ENCODE peak calls at places on chromosomes 2 and 18, in ten cellular contexts. R is hepatocyte, A is SK-N-SH, D is HCT116, U is MM.1S, H is OCI-LY7, L is PC-3, W is GM23338, F is PC-9, I is Karpas-422. K is an unnamed sample.

GRCh38 chr18:46133534-46133933 is 29.3 kb downstream of the HAUS1 start:
- DNase-seq in L (no peak), R (no peak), F (no peak), U (no peak), W (no peak), H (no peak), I (no peak), D (no peak), A (no peak), K (no peak)

GRCh38 chr18:44697315-44697714 is 16.6 kb downstream of the SETBP1 start:
- DNase-seq in A (no peak), R (no peak), W (no peak), I (no peak), D (no peak), L (no peak), F (no peak), H (no peak), U (no peak), K (no peak)

GRCh38 chr2:57429821-57430220 is 616.8 kb upstream of the VRK2 start:
- DNase-seq in R (no peak), U (no peak), F (no peak), I (no peak), A (no peak), D (no peak), W (no peak), H (no peak), L (no peak), K (no peak)

GRCh38 chr18:75500510-75500909 is 73.0 kb upstream of the SMIM21 start:
- DNase-seq in H (no peak), L (no peak), U (no peak), D (no peak), A (no peak), W (no peak), F (no peak), R (peak; percentile 21), I (no peak), K (no peak)

GRCh38 chr2:129906139-129906860 is 73.2 kb upstream of the RAB6C start:
- DNase-seq in U (no peak), A (peak; percentile 7), F (no peak), R (no peak), W (no peak), L (no peak), I (no peak), H (no peak), D (no peak), K (no peak)

GRCh38 chr2:224072541-224073188 is 33.6 kb upstream of the SERPINE2 start:
- DNase-seq in L (no peak), A (no peak), D (no peak), I (no peak), W (no peak), F (no peak), U (no peak), H (no peak), R (no peak), K (peak; percentile 30)

GRCh38 chr2:99512081-99512480 is 22.3 kb upstream of the REV1 start:
- DNase-seq in D (no peak), I (no peak), R (no peak), W (no peak), U (no peak), A (no peak), L (no peak), F (no peak), H (no peak), K (no peak)

GRCh38 chr18:76518543-76519155 is 23.6 kb upstream of the ZNF516 start:
- DNase-seq in H (no peak), I (peak; percentile 49), A (no peak), F (no peak), W (peak; percentile 74), U (no peak), R (peak; percentile 59), L (no peak), D (no peak), K (peak; percentile 77)

GRCh38 chr2:234823877-234824376 is 127.9 kb upstream of the SH3BP4 start:
- DNase-seq in F (peak; percentile 92), W (no peak), U (no peak), I (no peak), R (peak; percentile 71), L (peak; percentile 92), A (no peak), D (no peak), H (no peak), K (peak; percentile 98)

GRCh38 chr2:236663671-236664101 is 94.1 kb downstream of the ACKR3 start:
- DNase-seq in U (no peak), D (no peak), A (no peak), R (no peak), F (peak; percentile 25), L (no peak), I (no peak), W (no peak), H (no peak), K (peak; percentile 95)

GRCh38 chr2:12717988-12718661 is 1.4 kb downstream of the TRIB2 start:
- DNase-seq in D (no peak), H (peak; percentile 41), F (peak; percentile 30), I (peak; percentile 73), L (peak; percentile 60), R (peak; percentile 38), W (peak; percentile 46), U (peak; percentile 34), A (peak; percentile 75), K (peak; percentile 65)

GRCh38 chr2:127220102-127220806 is at the start of gene CYP27C1:
- DNase-seq in W (peak; percentile 69), U (no peak), A (peak; percentile 81), L (no peak), D (no peak), R (peak; percentile 54), H (no peak), I (no peak), F (peak; percentile 36), K (peak; percentile 56)

GRCh38 chr18:32315881-32316280 is 126.0 kb downstream of the MEP1B start:
- DNase-seq in W (no peak), L (no peak), H (no peak), F (no peak), D (no peak), R (no peak), I (no peak), U (no peak), A (no peak), K (peak; percentile 13)

GRCh38 chr2:169736902-169737301 is 3.3 kb downstream of the KLHL23 start:
- DNase-seq in L (no peak), W (no peak), A (no peak), H (no peak), U (no peak), I (no peak), R (no peak), F (no peak), D (no peak), K (no peak)

DNA sequence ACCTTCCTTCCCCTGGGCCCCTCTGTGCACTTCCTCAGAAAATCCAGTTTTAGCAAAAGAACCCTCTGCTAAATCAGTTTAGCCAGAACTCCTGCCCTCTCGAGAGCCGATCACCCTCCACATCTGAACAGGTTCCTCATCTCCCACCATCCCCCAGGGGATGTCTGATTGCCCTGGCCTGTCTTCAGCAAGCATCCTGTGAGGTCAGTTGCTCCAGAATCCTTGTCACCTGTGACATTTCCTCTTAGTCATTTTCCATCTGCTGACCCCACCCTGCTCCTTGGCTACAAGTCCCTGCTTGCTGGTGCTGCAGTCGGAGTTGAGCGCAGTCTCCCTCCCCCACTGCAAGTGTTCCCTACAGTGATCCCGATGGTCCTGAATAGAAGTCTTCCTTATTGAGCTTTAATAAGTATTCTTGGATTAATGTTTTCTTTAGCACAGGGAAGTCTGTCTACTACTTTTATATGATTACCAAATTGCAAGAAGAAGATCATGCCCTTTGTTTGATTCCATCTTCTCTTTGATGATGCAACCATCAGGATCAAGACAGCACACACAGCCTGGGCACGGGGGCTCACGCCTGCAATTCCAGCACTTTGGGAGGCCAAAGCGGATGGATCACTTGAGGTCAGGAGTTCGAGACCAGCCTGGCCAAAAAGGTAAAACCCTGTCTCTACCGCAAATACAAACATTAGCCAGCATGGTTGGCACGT is 30.9 kb upstream of the UBE2F start:
- DNase-seq in F (peak; percentile 55), W (no peak), A (no peak), U (no peak), R (no peak), H (no peak), I (no peak), D (peak; percentile 26), L (peak; percentile 38), K (peak; percentile 35)
- H3K9me2 ChIP-seq in F (no peaks in the 10 kb centered on the region), W (peaks cover 7% of the 10 kb centered on the region), A (no peaks in the 10 kb centered on the region), U (no peaks in the 10 kb centered on the region), R (no peaks in the 10 kb centered on the region), H (no peaks in the 10 kb centered on the region), I (no peaks in the 10 kb centered on the region), D (no peaks in the 10 kb centered on the region), L (no peaks in the 10 kb centered on the region), K (no peaks in the 10 kb centered on the region)

DNA sequence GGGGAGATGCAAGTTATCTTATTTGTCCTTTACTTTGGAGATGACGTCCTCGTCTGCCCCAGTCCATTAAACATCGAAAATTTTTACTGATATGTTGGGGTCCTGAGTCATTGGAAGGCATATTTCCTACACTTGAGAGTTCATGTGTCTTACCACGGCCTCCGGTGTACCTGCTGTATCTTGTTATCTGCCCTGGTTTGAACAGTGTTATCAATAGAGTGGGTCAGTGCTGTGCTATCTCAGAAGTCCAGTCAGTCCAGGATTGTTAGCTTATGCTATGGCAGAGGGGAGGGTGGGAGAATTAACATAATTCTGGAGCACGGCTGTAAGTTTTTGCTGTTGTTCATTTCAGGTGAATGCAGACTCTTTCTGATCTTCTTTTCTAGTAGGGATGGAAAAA is 102.3 kb downstream of the ADCYAP1 start:
- DNase-seq in H (no peak), F (no peak), D (no peak), L (no peak), I (no peak), U (no peak), R (no peak), A (no peak), W (no peak), K (no peak)
- H3K9me2 ChIP-seq in H (no peaks in the 10 kb centered on the region), F (no peaks in the 10 kb centered on the region), D (no peaks in the 10 kb centered on the region), L (no peaks in the 10 kb centered on the region), I (no peaks in the 10 kb centered on the region), U (no peaks in the 10 kb centered on the region), R (no peaks in the 10 kb centered on the region), A (no peaks in the 10 kb centered on the region), W (peaks cover 13% of the 10 kb centered on the region), K (no peaks in the 10 kb centered on the region)

GRCh38 chr18:10793730-10794370 is 268.0 kb downstream of the NAPG start:
- DNase-seq in W (no peak), U (no peak), F (no peak), A (no peak), I (no peak), L (no peak), D (no peak), H (no peak), R (no peak), K (no peak)
- H3K9me2 ChIP-seq in W (no peaks in the 10 kb centered on the region), U (no peaks in the 10 kb centered on the region), F (no peaks in the 10 kb centered on the region), A (no peaks in the 10 kb centered on the region), I (no peaks in the 10 kb centered on the region), L (no peaks in the 10 kb centered on the region), D (no peaks in the 10 kb centered on the region), H (no peaks in the 10 kb centered on the region), R (no peaks in the 10 kb centered on the region), K (no peaks in the 10 kb centered on the region)

DNA sequence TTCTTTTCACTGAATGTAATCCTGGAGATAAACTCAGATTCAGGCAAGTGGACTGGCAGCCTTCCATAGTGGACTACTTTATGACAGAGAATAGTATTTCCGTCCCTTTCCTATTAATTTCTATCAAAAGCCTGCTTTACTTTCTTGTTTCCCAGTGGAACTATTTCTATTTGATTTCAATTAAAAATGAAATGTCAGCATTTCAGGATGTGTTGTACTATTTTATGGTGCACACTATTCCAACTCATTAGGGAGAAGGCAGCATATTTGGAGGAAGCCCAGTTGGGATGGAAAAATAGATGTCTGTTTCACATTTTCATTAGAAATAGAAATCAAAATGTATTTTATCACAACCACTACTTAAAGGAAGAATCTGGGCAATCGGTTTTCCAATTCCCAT is 37.9 kb upstream of the TCF4 start:
- DNase-seq in F (no peak), L (no peak), R (no peak), A (no peak), W (no peak), H (no peak), D (no peak), U (no peak), I (no peak), K (no peak)
- H3K9me2 ChIP-seq in F (no peaks in the 10 kb centered on the region), L (no peaks in the 10 kb centered on the region), R (no peaks in the 10 kb centered on the region), A (no peaks in the 10 kb centered on the region), W (no peaks in the 10 kb centered on the region), H (no peaks in the 10 kb centered on the region), D (no peaks in the 10 kb centered on the region), U (no peaks in the 10 kb centered on the region), I (no peaks in the 10 kb centered on the region), K (peaks cover under 1% of the 10 kb centered on the region)

K was measured in GM23248.